ENCODE peak calls at places on chromosome X, in five cellular contexts. Z, O, E, U and A are unnamed samples.

GRCh38 chrX:139194571-139195280 is 335.8 kb upstream of the F9 start:
- DNase-seq in Z (peak; percentile 62), O (no peak), E (peak; percentile 45), U (peak; percentile 55), A (peak; percentile 76)

GRCh38 chrX:150769408-150769807 is 76.2 kb downstream of the MTMR1 start:
- DNase-seq in Z (peak; percentile 24), O (no peak), E (no peak), U (no peak), A (no peak)

GRCh38 chrX:68919707-68920106 is 90.9 kb downstream of the EFNB1 start:
- DNase-seq in Z (no peak), O (no peak), E (no peak), U (no peak), A (no peak)

GRCh38 chrX:123773258-123773978 is 40.6 kb upstream of the THOC2 start:
- DNase-seq in Z (no peak), O (no peak), E (no peak), U (no peak), A (no peak)

GRCh38 chrX:119763836-119764387 is 5.5 kb downstream of the SOWAHD start:
- DNase-seq in Z (no peak), O (no peak), E (no peak), U (no peak), A (no peak)

GRCh38 chrX:19990225-19990518 is 689 bp downstream of the BCLAF3 start:
- DNase-seq in Z (no peak), O (no peak), E (no peak), U (no peak), A (no peak)

GRCh38 chrX:84363674-84364073 is 138.6 kb downstream of the HDX start:
- DNase-seq in Z (no peak), O (no peak), E (no peak), U (no peak), A (no peak)

GRCh38 chrX:118698516-118699247 is 28.7 kb upstream of the IL13RA1 start:
- DNase-seq in Z (no peak), O (no peak), E (no peak), U (no peak), A (no peak)

GRCh38 chrX:20026278-20026677 is 35.4 kb upstream of the BCLAF3 start:
- DNase-seq in Z (no peak), O (no peak), E (no peak), U (no peak), A (no peak)

GRCh38 chrX:2348225-2348624 is 152.6 kb downstream of the DHRSX start:
- DNase-seq in Z (no peak), O (no peak), E (no peak), U (no peak), A (no peak)

GRCh38 chrX:53656845-53657244 is 29.7 kb downstream of the HUWE1 start:
- DNase-seq in Z (no peak), O (no peak), E (no peak), U (no peak), A (no peak)

GRCh38 chrX:104684077-104684476 is 118.1 kb downstream of the IL1RAPL2 start:
- DNase-seq in Z (no peak), O (no peak), E (no peak), U (no peak), A (no peak)

GRCh38 chrX:150058728-150059127 is 120.4 kb upstream of the EOLA2 start:
- DNase-seq in Z (no peak), O (no peak), E (no peak), U (no peak), A (no peak)

GRCh38 chrX:136202889-136203288 is 48.3 kb downstream of the MAP7D3 start:
- DNase-seq in Z (no peak), O (no peak), E (no peak), U (no peak), A (no peak)

GRCh38 chrX:38638952-38639529 is 77.7 kb downstream of the TSPAN7 start:
- DNase-seq in Z (no peak), O (no peak), E (no peak), U (no peak), A (no peak)

GRCh38 chrX:27491397-27491796 is 28.3 kb upstream of the PPP4R3C start:
- DNase-seq in Z (no peak), O (no peak), E (no peak), U (no peak), A (no peak)

GRCh38 chrX:68938244-68939004 is 109.6 kb downstream of the EFNB1 start:
- DNase-seq in Z (peak; percentile 48), O (no peak), E (no peak), U (no peak), A (no peak)

GRCh38 chrX:49174723-49175122 is 3.0 kb downstream of the PLP2 start:
- DNase-seq in Z (no peak), O (no peak), E (no peak), U (no peak), A (no peak)

GRCh38 chrX:37347420-37347819 is 1.7 kb upstream of the PRRG1 start:
- DNase-seq in Z (no peak), O (no peak), E (peak; percentile 46), U (no peak), A (no peak)

GRCh38 chrX:150887906-150888465 is 10.5 kb downstream of the CD99L2 start:
- DNase-seq in Z (no peak), O (no peak), E (no peak), U (no peak), A (no peak)

GRCh38 chrX:30302957-30303356 is 6.2 kb downstream of the NR0B1 start:
- DNase-seq in Z (peak; percentile 42), O (no peak), E (peak; percentile 16), U (no peak), A (no peak)

GRCh38 chrX:71542411-71542810 is 9.5 kb downstream of the OGT start:
- DNase-seq in Z (no peak), O (no peak), E (no peak), U (no peak), A (no peak)

GRCh38 chrX:71540801-71541545 is 8.1 kb downstream of the OGT start:
- DNase-seq in Z (no peak), O (no peak), E (no peak), U (no peak), A (no peak)

GRCh38 chrX:71543316-71543715 is 10.4 kb downstream of the OGT start:
- DNase-seq in Z (no peak), O (no peak), E (no peak), U (no peak), A (no peak)

GRCh38 chrX:71541546-71542022 is 8.7 kb downstream of the OGT start:
- DNase-seq in Z (no peak), O (no peak), E (no peak), U (no peak), A (no peak)

DNA sequence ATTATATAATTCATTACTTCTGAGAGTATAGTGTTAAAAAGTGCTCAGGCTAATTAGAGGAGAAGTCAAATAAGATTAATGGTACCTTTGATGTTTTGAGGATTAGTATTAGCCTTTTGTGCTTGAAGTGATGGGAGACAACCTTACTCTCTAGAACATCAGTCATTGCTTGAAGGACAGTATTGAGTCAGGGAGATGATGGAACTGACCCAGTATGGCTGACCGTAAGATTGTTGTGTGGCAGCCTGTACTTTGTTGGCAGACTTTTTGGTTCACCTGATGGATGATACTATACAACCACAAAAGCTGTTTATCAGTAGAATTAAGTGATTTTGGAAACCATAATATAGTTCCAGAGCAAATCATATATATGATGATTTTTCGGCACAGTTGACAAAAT is 9.9 kb downstream of the OGT start:
- DNase-seq in Z (no peak), O (no peak), E (no peak), U (no peak), A (no peak)
- H3K36me3 ChIP-seq in Z (peaks cover 74% of the 10 kb centered on the region), O (no peaks in the 10 kb centered on the region), E (peaks cover 4% of the 10 kb centered on the region), U (peaks cover 52% of the 10 kb centered on the region), A (peaks cover 29% of the 10 kb centered on the region)

DNA sequence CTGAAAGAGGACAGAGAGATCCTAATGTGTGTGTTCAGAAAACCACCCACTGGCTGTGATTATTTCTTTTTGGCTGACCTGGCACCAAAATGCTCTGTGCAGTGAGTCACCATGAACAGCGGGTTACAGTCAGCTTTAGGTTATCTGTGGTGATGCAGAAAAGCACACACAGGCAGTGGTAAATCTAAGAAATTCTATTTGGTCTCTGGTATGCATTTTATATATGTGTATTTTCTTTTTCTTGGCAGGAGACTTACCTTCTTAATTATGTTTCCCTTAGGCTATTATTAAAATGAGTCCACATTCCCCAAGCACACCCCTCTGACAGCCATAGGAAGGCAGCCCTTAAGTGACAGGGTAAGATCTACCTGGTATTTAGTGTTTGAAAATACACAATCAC is 79.1 kb upstream of the TFDP3 start:
- DNase-seq in Z (no peak), O (no peak), E (no peak), U (no peak), A (no peak)
- H3K36me3 ChIP-seq in Z (peaks cover 66% of the 10 kb centered on the region), O (no peaks in the 10 kb centered on the region), E (no peaks in the 10 kb centered on the region), U (peaks cover under 1% of the 10 kb centered on the region), A (no peaks in the 10 kb centered on the region)

GRCh38 chrX:154464806-154465365 is 6.8 kb downstream of the PLXNA3 start:
- DNase-seq in Z (no peak), O (no peak), E (no peak), U (no peak), A (no peak)
- H3K36me3 ChIP-seq in Z (no peaks in the 10 kb centered on the region), O (no peaks in the 10 kb centered on the region), E (no peaks in the 10 kb centered on the region), U (peaks cover 60% of the 10 kb centered on the region), A (no peaks in the 10 kb centered on the region)

GRCh38 chrX:41348551-41348950 is 14.6 kb downstream of the DDX3X start:
- DNase-seq in Z (no peak), O (no peak), E (no peak), U (no peak), A (no peak)
- H3K36me3 ChIP-seq in Z (peaks cover 66% of the 10 kb centered on the region), O (no peaks in the 10 kb centered on the region), E (peaks cover 64% of the 10 kb centered on the region), U (peaks cover 59% of the 10 kb centered on the region), A (peaks cover 60% of the 10 kb centered on the region)

DNA sequence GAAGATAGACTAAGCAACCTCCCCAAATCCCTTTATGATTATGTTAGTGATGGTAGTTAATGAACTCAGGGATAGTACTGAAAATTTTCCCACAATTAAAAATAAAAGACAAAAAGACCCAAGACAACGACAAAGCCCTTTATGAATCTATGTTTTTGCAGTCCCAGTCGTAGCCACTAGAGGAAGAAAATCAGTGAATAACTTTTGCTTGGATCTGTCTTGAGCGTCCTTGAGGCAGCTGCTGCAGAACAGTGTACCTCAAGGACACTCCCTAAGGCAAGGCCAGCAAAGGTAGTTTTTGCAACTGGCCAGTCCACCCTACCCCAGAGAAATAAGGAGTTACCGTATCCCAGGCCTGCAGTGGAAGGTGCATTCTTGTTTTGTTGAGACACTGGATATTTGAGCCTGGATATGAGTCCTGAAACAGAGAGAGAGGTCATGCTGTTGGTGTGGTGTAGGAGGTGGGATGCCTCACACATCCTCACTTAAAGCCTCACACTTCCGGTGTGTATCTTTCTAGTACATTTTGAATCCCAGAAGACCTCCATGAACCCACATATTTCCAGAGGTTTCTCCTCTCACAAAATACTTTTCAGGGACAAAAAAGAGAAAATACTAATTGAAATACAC is 8.7 kb upstream of the TIMM8A start:
- DNase-seq in Z (peak; percentile 48), O (no peak), E (no peak), U (no peak), A (no peak)
- H3K36me3 ChIP-seq in Z (no peaks in the 10 kb centered on the region), O (no peaks in the 10 kb centered on the region), E (no peaks in the 10 kb centered on the region), U (no peaks in the 10 kb centered on the region), A (no peaks in the 10 kb centered on the region)

DNA sequence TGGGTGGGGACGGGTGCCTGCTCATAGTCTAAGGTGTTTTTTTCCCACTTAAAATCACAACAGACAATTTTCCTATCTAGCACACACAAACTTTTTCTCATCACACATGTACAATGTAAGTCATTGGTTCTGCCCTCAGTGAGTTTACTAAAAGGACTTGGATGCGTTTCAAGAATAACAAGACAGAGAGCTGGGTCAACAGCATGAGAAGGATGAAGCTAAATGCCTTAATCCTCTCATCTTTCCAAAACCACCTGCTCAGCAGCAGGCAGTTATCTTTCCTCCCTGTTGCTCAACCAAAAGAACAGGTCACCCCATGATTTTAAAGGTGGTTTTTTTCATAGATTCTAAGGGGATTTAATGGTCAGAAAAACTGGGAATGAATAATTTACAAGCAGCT is 40.1 kb downstream of the OFD1 start:
- DNase-seq in Z (no peak), O (no peak), E (no peak), U (no peak), A (no peak)
- H3K36me3 ChIP-seq in Z (peaks cover 70% of the 10 kb centered on the region), O (no peaks in the 10 kb centered on the region), E (no peaks in the 10 kb centered on the region), U (peaks cover 34% of the 10 kb centered on the region), A (peaks cover 25% of the 10 kb centered on the region)